ENCODE peak calls at places on chromosomes 11 and 22, in five cellular contexts. Z is cardiac fibroblast, N is body of pancreas, K is neural progenitor cell, U is prostate gland. O is an unnamed sample.

GRCh38 chr11:62806611-62807121 is 1.4 kb upstream of the NXF1 start:
- DNase-seq in Z (peak; percentile 59), N (peak; percentile 47), K (no peak), U (no peak), O (no peak)

GRCh38 chr11:95092549-95093324 is 3.1 kb downstream of the ENDOD1 start:
- DNase-seq in Z (peak; percentile 67), N (no peak), K (peak; percentile 29), U (no peak), O (no peak)

GRCh38 chr11:65565624-65566453 is 4.4 kb upstream of the ZNRD2 start:
- DNase-seq in Z (peak; percentile 33), N (no peak), K (no peak), U (no peak), O (no peak)

GRCh38 chr11:17266781-17267180 is 9.8 kb upstream of the NUCB2 start:
- DNase-seq in Z (no peak), N (no peak), K (no peak), U (no peak), O (no peak)

GRCh38 chr22:31044262-31044861 is 36.8 kb upstream of the SMTN start:
- DNase-seq in Z (peak; percentile 65), N (peak; percentile 42), K (no peak), U (no peak), O (no peak)

GRCh38 chr11:111331711-111332479 is 33.5 kb downstream of the POU2AF3 start:
- DNase-seq in Z (peak; percentile 62), N (no peak), K (no peak), U (no peak), O (no peak)

GRCh38 chr11:7089328-7090251 is 792 bp downstream of the RBMXL2 start:
- DNase-seq in Z (no peak), N (no peak), K (no peak), U (no peak), O (no peak)

GRCh38 chr11:92888701-92889100 is 80.8 kb upstream of the MTNR1B start:
- DNase-seq in Z (no peak), N (no peak), K (no peak), U (no peak), O (no peak)

GRCh38 chr11:121741954-121742361 is 289.2 kb upstream of the SORL1-AS1 start:
- DNase-seq in Z (peak; percentile 99), N (peak; percentile 46), K (no peak), U (peak; percentile 7), O (no peak)
- TF ChIP-seq CTCF in Z (no peak), N (no peak), K (no peak), U (no peak), O (no peak)

GRCh38 chr22:37994049-37994448 is 9.7 kb upstream of the SOX10 start:
- DNase-seq in Z (no peak), N (no peak), K (no peak), U (no peak), O (no peak)

GRCh38 chr22:37996515-37997246 is 12.3 kb upstream of the SOX10 start:
- DNase-seq in Z (no peak), N (no peak), K (no peak), U (no peak), O (no peak)

GRCh38 chr22:37994982-37995381 is 10.6 kb upstream of the SOX10 start:
- DNase-seq in Z (no peak), N (no peak), K (no peak), U (no peak), O (no peak)

GRCh38 chr22:37995460-37995859 is 11.1 kb upstream of the SOX10 start:
- DNase-seq in Z (no peak), N (no peak), K (no peak), U (no peak), O (no peak)

GRCh38 chr22:37996079-37996478 is 11.7 kb upstream of the SOX10 start:
- DNase-seq in Z (no peak), N (no peak), K (no peak), U (peak; percentile 17), O (no peak)
- TF ChIP-seq CTCF in Z (no peak), N (no peak), K (no peak), U (no peak), O (no peak)

GRCh38 chr11:61294717-61295595 is at the start of gene VWCE:
- DNase-seq in Z (peak; percentile 64), N (peak; percentile 57), K (peak; percentile 89), U (peak; percentile 26), O (peak; percentile 67)
- TF ChIP-seq CTCF in Z (peak; percentile 15), N (no peak), K (peak; percentile 37), U (no peak), O (no peak)

GRCh38 chr11:126062679-126063509 is at the start of gene CDON:
- DNase-seq in Z (peak; percentile 97), N (peak; percentile 94), K (peak; percentile 99), U (peak; percentile 92), O (peak; percentile 72)

GRCh38 chr11:126063510-126063858 is 818 bp upstream of the CDON start:
- DNase-seq in Z (no peak), N (no peak), K (no peak), U (no peak), O (no peak)

GRCh38 chr11:126060651-126061220 is 1.9 kb downstream of the CDON start:
- DNase-seq in Z (no peak), N (no peak), K (peak; percentile 32), U (no peak), O (no peak)

GRCh38 chr11:126059238-126059761 is 3.4 kb downstream of the CDON start:
- DNase-seq in Z (peak; percentile 18), N (no peak), K (peak; percentile 90), U (no peak), O (no peak)

GRCh38 chr11:126061707-126062678 is 673 bp downstream of the CDON start:
- DNase-seq in Z (peak; percentile 36), N (peak; percentile 50), K (peak; percentile 83), U (peak; percentile 30), O (no peak)
- TF ChIP-seq CTCF in Z (peak; percentile 44), N (peak; percentile 54), K (peak; percentile 60), U (peak; percentile 35), O (no peak)

GRCh38 chr22:39462443-39463147 is 5.8 kb downstream of the MGAT3 start:
- DNase-seq in Z (no peak), N (no peak), K (peak; percentile 70), U (no peak), O (no peak)
- TF ChIP-seq CTCF in Z (no peak), N (no peak), K (peak; percentile 44), U (no peak), O (no peak)

GRCh38 chr22:22799561-22799960 is 88.1 kb upstream of the IGLL5 start:
- DNase-seq in Z (no peak), N (no peak), K (no peak), U (no peak), O (no peak)

GRCh38 chr22:22803285-22803853 is 84.2 kb upstream of the IGLL5 start:
- DNase-seq in Z (no peak), N (no peak), K (no peak), U (no peak), O (no peak)

GRCh38 chr22:22798716-22799115 is 88.9 kb upstream of the IGLL5 start:
- DNase-seq in Z (no peak), N (no peak), K (no peak), U (no peak), O (no peak)

GRCh38 chr22:22800716-22801115 is 86.9 kb upstream of the IGLL5 start:
- DNase-seq in Z (no peak), N (no peak), K (no peak), U (no peak), O (no peak)

DNA sequence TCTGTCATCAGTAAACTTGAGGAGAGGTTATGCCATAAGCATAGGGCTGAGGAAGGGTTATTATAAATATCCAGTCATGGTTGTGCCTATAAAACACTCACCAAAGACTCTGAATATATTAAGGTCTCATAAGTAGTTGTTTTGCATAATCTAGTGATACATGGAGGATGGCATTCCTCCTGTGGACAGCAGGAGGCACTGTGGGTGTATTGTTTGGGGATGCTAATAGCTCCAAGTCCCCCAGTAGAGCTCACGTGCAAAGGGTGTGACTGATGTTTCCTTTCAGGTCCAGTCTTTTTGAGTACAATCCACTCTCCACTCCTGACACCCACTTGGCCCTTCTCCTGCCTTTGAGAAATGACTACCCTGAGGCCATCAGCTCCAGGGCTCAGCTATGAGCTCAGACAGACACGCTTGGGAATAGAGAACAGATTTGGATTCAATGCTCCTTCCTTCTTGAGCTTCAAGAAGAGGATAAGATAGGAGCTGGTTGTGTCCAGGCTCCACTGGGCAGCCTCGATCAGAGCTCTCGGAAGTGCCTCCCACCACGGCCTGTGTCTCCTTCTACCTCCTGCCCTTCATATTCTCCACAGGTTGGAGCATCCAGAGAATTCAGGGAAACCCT is 85.2 kb upstream of the IGLL5 start:
- DNase-seq in Z (no peak), N (no peak), K (peak; percentile 26), U (no peak), O (no peak)
- TF ChIP-seq CTCF in Z (peak; percentile 33), N (no peak), K (peak; percentile 52), U (no peak), O (no peak)

GRCh38 chr11:67311556-67312082 is 8.3 kb downstream of the SSH3 start:
- DNase-seq in Z (no peak), N (no peak), K (no peak), U (no peak), O (no peak)
- TF ChIP-seq CTCF in Z (no peak), N (no peak), K (peak; percentile 4), U (no peak), O (no peak)

DNA sequence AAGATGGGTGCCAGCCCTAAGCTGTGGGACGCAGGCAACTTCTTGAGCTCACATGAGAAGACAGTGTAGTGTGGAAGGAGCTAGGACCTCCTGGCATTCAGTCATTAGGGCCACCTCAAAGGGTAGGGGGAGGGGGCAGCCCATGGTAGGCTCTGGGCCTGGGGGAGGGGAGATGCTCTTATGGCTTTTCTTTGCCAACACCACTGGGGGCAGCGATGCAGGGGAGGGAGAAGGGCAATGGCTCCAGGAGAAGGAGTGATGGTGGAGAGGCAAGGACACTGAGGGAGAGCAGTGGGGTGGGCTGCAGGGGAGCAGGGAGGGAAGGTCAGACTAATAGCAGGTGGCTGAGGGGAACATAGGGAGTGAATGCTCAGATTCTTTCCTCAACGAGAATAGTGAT is 63.3 kb upstream of the SUSD2 start:
- DNase-seq in Z (no peak), N (no peak), K (peak; percentile 43), U (no peak), O (no peak)
- TF ChIP-seq CTCF in Z (no peak), N (no peak), K (no peak), U (no peak), O (no peak)